ENCODE peak calls at places on chromosome 4, in seven cellular contexts. One of them, this sample, is unnamed.

GRCh38 chr4:123588631-123589223 is 192.1 kb downstream of the SPRY1 start:
- DNase-seq in PC-9: no peak
- DNase-seq in OCI-LY7: no peak
- DNase-seq in HepG2: peak
- DNase-seq in IMR-90: peak
- DNase-seq in GM12878: peak
- DNase-seq in astrocyte: peak
- DNase-seq in this sample: peak

GRCh38 chr4:165464813-165465381 is 86.1 kb downstream of the CPE start:
- DNase-seq in HepG2: peak
- DNase-seq in OCI-LY7: peak
- DNase-seq in GM12878: no peak
- DNase-seq in astrocyte: peak
- DNase-seq in PC-9: peak
- DNase-seq in IMR-90: peak
- DNase-seq in this sample: peak

GRCh38 chr4:173498023-173498422 is 32.0 kb downstream of the HAND2 start:
- DNase-seq in IMR-90: no peak
- DNase-seq in PC-9: no peak
- DNase-seq in OCI-LY7: peak
- DNase-seq in HepG2: no peak
- DNase-seq in GM12878: no peak
- DNase-seq in astrocyte: no peak
- DNase-seq in this sample: no peak

GRCh38 chr4:163808091-163808490 is 313.6 kb downstream of the TMA16 start:
- DNase-seq in OCI-LY7: no peak
- DNase-seq in PC-9: no peak
- DNase-seq in GM12878: no peak
- DNase-seq in IMR-90: no peak
- DNase-seq in HepG2: no peak
- DNase-seq in astrocyte: no peak
- DNase-seq in this sample: no peak

GRCh38 chr4:48665555-48666186 is 114.4 kb downstream of the FRYL start:
- DNase-seq in GM12878: no peak
- DNase-seq in HepG2: no peak
- DNase-seq in IMR-90: peak
- DNase-seq in astrocyte: peak
- DNase-seq in PC-9: peak
- DNase-seq in OCI-LY7: no peak
- DNase-seq in this sample: no peak

GRCh38 chr4:125432078-125432477 is 117.3 kb downstream of the FAT4 start:
- DNase-seq in GM12878: no peak
- DNase-seq in OCI-LY7: no peak
- DNase-seq in IMR-90: peak
- DNase-seq in PC-9: peak
- DNase-seq in astrocyte: peak
- DNase-seq in HepG2: peak
- DNase-seq in this sample: peak

GRCh38 chr4:48767055-48767454 is 13.0 kb downstream of the FRYL start:
- DNase-seq in OCI-LY7: no peak
- DNase-seq in HepG2: no peak
- DNase-seq in IMR-90: no peak
- DNase-seq in GM12878: no peak
- DNase-seq in astrocyte: no peak
- DNase-seq in PC-9: no peak
- DNase-seq in this sample: no peak

GRCh38 chr4:78656968-78657445 is 105.4 kb downstream of the ANXA3 start:
- DNase-seq in astrocyte: peak
- DNase-seq in OCI-LY7: peak
- DNase-seq in GM12878: no peak
- DNase-seq in HepG2: no peak
- DNase-seq in IMR-90: no peak
- DNase-seq in PC-9: no peak
- DNase-seq in this sample: no peak

GRCh38 chr4:112184438-112184837 is 39.2 kb downstream of the FAM241A start:
- DNase-seq in GM12878: no peak
- DNase-seq in IMR-90: no peak
- DNase-seq in PC-9: no peak
- DNase-seq in HepG2: no peak
- DNase-seq in astrocyte: no peak
- DNase-seq in OCI-LY7: no peak
- DNase-seq in this sample: no peak

GRCh38 chr4:162131256-162131655 is 32.5 kb downstream of the FSTL5 start:
- DNase-seq in HepG2: no peak
- DNase-seq in GM12878: no peak
- DNase-seq in astrocyte: no peak
- DNase-seq in PC-9: no peak
- DNase-seq in IMR-90: no peak
- DNase-seq in OCI-LY7: no peak
- DNase-seq in this sample: no peak

GRCh38 chr4:173040200-173040599 is 128.4 kb upstream of the GALNT7 start:
- DNase-seq in IMR-90: peak
- DNase-seq in PC-9: no peak
- DNase-seq in OCI-LY7: no peak
- DNase-seq in astrocyte: no peak
- DNase-seq in HepG2: no peak
- DNase-seq in GM12878: no peak
- DNase-seq in this sample: peak

GRCh38 chr4:114277690-114278089 is 298.2 kb upstream of the ARSJ start:
- DNase-seq in GM12878: no peak
- DNase-seq in OCI-LY7: no peak
- DNase-seq in IMR-90: peak
- DNase-seq in HepG2: no peak
- DNase-seq in astrocyte: peak
- DNase-seq in PC-9: no peak
- DNase-seq in this sample: peak

GRCh38 chr4:106529348-106530033 is 160.9 kb upstream of the GIMD1 start:
- DNase-seq in IMR-90: peak
- DNase-seq in astrocyte: peak
- DNase-seq in HepG2: no peak
- DNase-seq in GM12878: no peak
- DNase-seq in PC-9: no peak
- DNase-seq in OCI-LY7: no peak
- DNase-seq in this sample: no peak

GRCh38 chr4:106530816-106531215 is 162.2 kb upstream of the GIMD1 start:
- DNase-seq in astrocyte: peak
- DNase-seq in OCI-LY7: no peak
- DNase-seq in GM12878: no peak
- DNase-seq in HepG2: no peak
- DNase-seq in PC-9: no peak
- DNase-seq in IMR-90: no peak
- DNase-seq in this sample: peak

DNA sequence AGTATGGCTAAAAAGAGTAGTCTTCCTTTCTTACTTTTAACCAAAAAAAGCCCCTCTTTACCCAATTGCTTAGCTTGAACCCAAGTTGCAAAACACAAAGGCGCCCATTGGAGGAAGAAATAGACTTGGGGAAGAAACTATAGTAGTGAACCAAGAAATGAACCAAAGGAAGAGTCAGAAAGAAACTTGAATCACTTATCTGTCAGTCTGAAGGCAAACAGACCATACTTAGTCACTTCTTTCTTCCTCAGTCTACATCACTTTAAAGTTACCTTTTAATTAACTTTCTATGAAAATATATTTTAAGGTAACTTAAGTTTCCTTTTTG is 161.4 kb upstream of the GIMD1 start:
- DNase-seq in PC-9: no peak
- DNase-seq in GM12878: no peak
- DNase-seq in IMR-90: no peak
- DNase-seq in OCI-LY7: no peak
- DNase-seq in HepG2: no peak
- DNase-seq in astrocyte: no peak
- DNase-seq in this sample: no peak
- TF ChIP-seq CTCF in PC-9: no peak
- TF ChIP-seq CTCF in GM12878: no peak
- TF ChIP-seq CTCF in IMR-90: no peak
- TF ChIP-seq CTCF in OCI-LY7: no peak
- TF ChIP-seq CTCF in HepG2: no peak
- TF ChIP-seq CTCF in astrocyte: no peak
- TF ChIP-seq CTCF in this sample: no peak

DNA sequence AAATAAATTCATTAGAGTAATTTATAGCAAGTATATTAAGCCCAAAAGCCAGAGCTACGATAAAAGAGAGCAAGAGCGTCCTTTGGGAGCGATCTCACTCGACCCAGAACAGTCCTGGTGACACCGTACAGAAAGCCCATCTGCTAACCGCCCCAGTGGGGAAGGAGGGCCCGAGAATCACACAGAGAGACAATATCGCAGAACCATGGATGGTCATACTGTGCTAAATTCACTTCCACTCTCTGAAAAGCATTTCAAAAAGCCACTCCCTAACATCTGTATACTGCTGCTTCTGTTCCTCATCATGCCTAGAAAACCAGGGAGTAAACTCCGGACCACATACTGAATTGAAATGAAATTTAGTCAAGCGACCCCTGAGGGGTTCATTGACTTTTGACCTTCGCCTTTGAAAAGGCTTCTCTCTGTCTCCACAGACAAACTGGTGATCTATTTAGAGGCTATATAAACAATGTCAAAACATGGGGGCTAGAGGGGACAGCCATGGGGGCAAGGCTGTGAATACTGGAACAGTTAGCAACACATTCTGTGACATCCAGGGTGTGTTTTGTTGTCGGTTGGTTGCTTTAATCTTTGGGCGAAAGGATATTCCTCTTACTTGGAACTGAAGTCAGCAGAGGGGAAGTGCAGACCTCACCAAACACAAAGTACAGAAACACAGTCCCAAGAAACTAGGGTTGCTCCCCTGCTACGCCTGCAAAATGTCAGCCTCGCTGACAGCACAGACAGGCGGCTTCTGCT is 129.0 kb upstream of the RASGEF1B start:
- DNase-seq in GM12878: no peak
- DNase-seq in PC-9: no peak
- DNase-seq in astrocyte: no peak
- DNase-seq in OCI-LY7: no peak
- DNase-seq in HepG2: no peak
- DNase-seq in IMR-90: no peak
- DNase-seq in this sample: no peak
- H3K4me2 ChIP-seq in GM12878: no peak
- H3K4me2 ChIP-seq in PC-9: no peak
- H3K4me2 ChIP-seq in astrocyte: no peak
- H3K4me2 ChIP-seq in OCI-LY7: no peak
- H3K4me2 ChIP-seq in HepG2: peak
- H3K4me2 ChIP-seq in IMR-90: no peak
- H3K4me2 ChIP-seq in this sample: no peak

GRCh38 chr4:139655116-139655515 is 10.5 kb upstream of the MGST2 start:
- DNase-seq in IMR-90: peak
- DNase-seq in PC-9: peak
- DNase-seq in OCI-LY7: peak
- DNase-seq in astrocyte: peak
- DNase-seq in GM12878: no peak
- DNase-seq in HepG2: peak
- DNase-seq in this sample: peak
- TF ChIP-seq CTCF in IMR-90: peak
- TF ChIP-seq CTCF in PC-9: peak
- TF ChIP-seq CTCF in OCI-LY7: peak
- TF ChIP-seq CTCF in astrocyte: peak
- TF ChIP-seq CTCF in GM12878: peak
- TF ChIP-seq CTCF in HepG2: peak
- TF ChIP-seq CTCF in this sample: peak

GRCh38 chr4:20358110-20358509 is 106.4 kb downstream of the SLIT2 start:
- DNase-seq in astrocyte: no peak
- DNase-seq in GM12878: no peak
- DNase-seq in OCI-LY7: no peak
- DNase-seq in IMR-90: no peak
- DNase-seq in HepG2: no peak
- DNase-seq in PC-9: no peak
- DNase-seq in this sample: no peak
- H3K4me2 ChIP-seq in astrocyte: no peak
- H3K4me2 ChIP-seq in GM12878: no peak
- H3K4me2 ChIP-seq in OCI-LY7: no peak
- H3K4me2 ChIP-seq in IMR-90: no peak
- H3K4me2 ChIP-seq in HepG2: no peak
- H3K4me2 ChIP-seq in PC-9: no peak
- H3K4me2 ChIP-seq in this sample: no peak

GRCh38 chr4:20773144-20773997 is 73.1 kb downstream of the PACRGL start:
- DNase-seq in OCI-LY7: peak
- DNase-seq in astrocyte: peak
- DNase-seq in IMR-90: peak
- DNase-seq in GM12878: no peak
- DNase-seq in HepG2: peak
- DNase-seq in PC-9: no peak
- DNase-seq in this sample: peak
- TF ChIP-seq CTCF in OCI-LY7: peak
- TF ChIP-seq CTCF in astrocyte: peak
- TF ChIP-seq CTCF in IMR-90: peak
- TF ChIP-seq CTCF in GM12878: peak
- TF ChIP-seq CTCF in HepG2: peak
- TF ChIP-seq CTCF in PC-9: peak
- TF ChIP-seq CTCF in this sample: peak

GRCh38 chr4:108170729-108171540 is 2.2 kb upstream of the LEF1 start:
- DNase-seq in GM12878: no peak
- DNase-seq in HepG2: no peak
- DNase-seq in IMR-90: no peak
- DNase-seq in astrocyte: no peak
- DNase-seq in OCI-LY7: no peak
- DNase-seq in PC-9: no peak
- DNase-seq in this sample: no peak

GRCh38 chr4:108173599-108174057 is 4.9 kb upstream of the LEF1 start:
- DNase-seq in PC-9: no peak
- DNase-seq in IMR-90: no peak
- DNase-seq in OCI-LY7: no peak
- DNase-seq in HepG2: no peak
- DNase-seq in GM12878: no peak
- DNase-seq in astrocyte: no peak
- DNase-seq in this sample: no peak

GRCh38 chr4:108171541-108172230 is 3.0 kb upstream of the LEF1 start:
- DNase-seq in IMR-90: no peak
- DNase-seq in GM12878: no peak
- DNase-seq in HepG2: no peak
- DNase-seq in OCI-LY7: no peak
- DNase-seq in astrocyte: no peak
- DNase-seq in PC-9: no peak
- DNase-seq in this sample: peak

GRCh38 chr4:108172780-108173598 is 4.3 kb upstream of the LEF1 start:
- DNase-seq in IMR-90: no peak
- DNase-seq in PC-9: no peak
- DNase-seq in OCI-LY7: peak
- DNase-seq in GM12878: no peak
- DNase-seq in astrocyte: peak
- DNase-seq in HepG2: peak
- DNase-seq in this sample: peak

DNA sequence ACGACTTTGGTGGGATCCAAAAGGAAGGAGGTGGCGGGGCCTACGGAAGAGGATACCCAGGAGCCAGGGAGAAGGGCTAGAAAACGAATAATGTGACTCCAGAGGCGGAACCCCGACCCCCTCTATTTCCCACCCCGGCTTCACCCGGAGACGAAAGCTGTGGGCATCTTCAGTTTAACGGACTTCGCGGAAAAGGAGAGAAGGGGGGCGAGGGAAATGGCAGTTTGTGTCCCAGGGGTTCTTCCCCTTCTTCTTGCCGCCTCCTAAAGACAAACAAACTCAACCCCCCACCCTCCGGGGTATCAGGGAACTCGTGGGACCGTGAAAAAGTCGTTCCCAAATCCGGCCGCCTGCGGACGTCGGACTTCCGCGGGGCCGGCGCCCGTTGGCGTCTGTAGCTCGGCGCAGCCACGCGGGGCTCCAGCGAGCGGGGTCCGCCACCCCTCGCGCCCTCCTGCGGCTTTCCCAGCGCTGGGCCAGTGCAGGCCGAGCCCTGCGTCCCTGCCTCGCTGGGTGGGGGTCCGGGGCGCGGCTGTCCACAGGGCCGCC is 3.6 kb upstream of the LEF1 start:
- DNase-seq in HepG2: no peak
- DNase-seq in astrocyte: peak
- DNase-seq in PC-9: no peak
- DNase-seq in GM12878: no peak
- DNase-seq in IMR-90: no peak
- DNase-seq in OCI-LY7: peak
- DNase-seq in this sample: peak
- H3K4me2 ChIP-seq in HepG2: no peak
- H3K4me2 ChIP-seq in astrocyte: peak
- H3K4me2 ChIP-seq in PC-9: peak
- H3K4me2 ChIP-seq in GM12878: peak
- H3K4me2 ChIP-seq in IMR-90: no peak
- H3K4me2 ChIP-seq in OCI-LY7: peak
- H3K4me2 ChIP-seq in this sample: peak